ENCODE peak calls at places on chromosome 20, in five cellular contexts. P, J, R, S and D are unnamed samples.
A peak's percentile ranks its signal among the peaks of the same experiment; 100 is the strongest.

GRCh38 chr20:41145821-41146620 is 8.7 kb downstream of the PLCG1 start:
- DNase-seq in P (no peak), J (peak; percentile 70), R (no peak), S (no peak), D (peak; percentile 43)

GRCh38 chr20:931401-931800 is 15.3 kb upstream of the ANGPT4 start:
- DNase-seq in P (no peak), J (no peak), R (no peak), S (no peak), D (no peak)

GRCh38 chr20:47008842-47009518 is 114.3 kb downstream of the EYA2 start:
- DNase-seq in P (no peak), J (no peak), R (no peak), S (no peak), D (no peak)

GRCh38 chr20:51447097-51447764 is 95.3 kb downstream of the NFATC2 start:
- DNase-seq in P (peak; percentile 91), J (no peak), R (peak; percentile 96), S (no peak), D (peak; percentile 14)

GRCh38 chr20:38751360-38751976 is 3.2 kb downstream of the ACTR5 start:
- DNase-seq in P (peak; percentile 45), J (no peak), R (no peak), S (no peak), D (peak; percentile 44)

GRCh38 chr20:49517509-49518100 is 35.1 kb upstream of the KCNB1 start:
- DNase-seq in P (no peak), J (no peak), R (no peak), S (no peak), D (no peak)

GRCh38 chr20:10619427-10619826 is 54.4 kb downstream of the JAG1 start:
- DNase-seq in P (peak; percentile 90), J (no peak), R (peak; percentile 82), S (no peak), D (no peak)

GRCh38 chr20:57251344-57251743 is 15.1 kb downstream of the BMP7 start:
- DNase-seq in P (no peak), J (no peak), R (no peak), S (no peak), D (no peak)

GRCh38 chr20:52630138-52630537 is 342.0 kb upstream of the TSHZ2 start:
- DNase-seq in P (no peak), J (no peak), R (no peak), S (no peak), D (no peak)

GRCh38 chr20:54137115-54137514 is 36.7 kb downstream of the CYP24A1 start:
- DNase-seq in P (no peak), J (no peak), R (peak; percentile 23), S (no peak), D (no peak)

GRCh38 chr20:10648651-10649050 is 25.1 kb downstream of the JAG1 start:
- DNase-seq in P (no peak), J (no peak), R (peak; percentile 23), S (no peak), D (no peak)

GRCh38 chr20:24146231-24146634 is 157.7 kb upstream of the GGTLC1 start:
- DNase-seq in P (no peak), J (no peak), R (peak; percentile 6), S (no peak), D (no peak)

GRCh38 chr20:49851991-49852390 is 39.4 kb downstream of the SLC9A8 start:
- DNase-seq in P (no peak), J (peak; percentile 69), R (no peak), S (no peak), D (peak; percentile 44)

GRCh38 chr20:49956689-49957443 is 20.7 kb downstream of the RNF114 start:
- DNase-seq in P (no peak), J (peak; percentile 94), R (no peak), S (no peak), D (peak; percentile 76)

GRCh38 chr20:43544501-43544900 is 14.3 kb upstream of the SGK2 start:
- DNase-seq in P (no peak), J (no peak), R (no peak), S (no peak), D (no peak)

GRCh38 chr20:13212750-13213149 is 8.3 kb upstream of the ISM1 start:
- DNase-seq in P (peak; percentile 79), J (no peak), R (no peak), S (no peak), D (no peak)